ENCODE peak calls at places on chromosome 1, in six cellular contexts. K is Calu3, I is ureter, F is PC-3, M is GDM1, Y is upper lobe of right lung. W is an unnamed sample.

GRCh38 chr1:63448741-63449140 is 74.3 kb downstream of the ITGB3BP start:
- DNase-seq in K (no peak), I (no peak), F (no peak), M (no peak), Y (no peak), W (no peak)

GRCh38 chr1:234102591-234102990 is 198.1 kb downstream of the SLC35F3 start:
- DNase-seq in Y (no peak), M (peak; percentile 51), I (no peak), F (no peak), K (no peak), W (no peak)

GRCh38 chr1:2170211-2170610 is 24.4 kb downstream of the FAAP20 start:
- DNase-seq in M (no peak), I (no peak), Y (no peak), F (no peak), K (no peak), W (no peak)

GRCh38 chr1:31776511-31776910 is 12.4 kb upstream of the ADGRB2 start:
- DNase-seq in I (no peak), K (no peak), F (no peak), M (no peak), Y (no peak), W (no peak)

GRCh38 chr1:25694167-25694566 is 77.6 kb downstream of the MAN1C1 start:
- DNase-seq in K (no peak), F (no peak), Y (no peak), I (peak; percentile 80), M (no peak), W (no peak)

GRCh38 chr1:17189632-17190525 is 15.0 kb upstream of the PADI1 start:
- DNase-seq in M (no peak), F (peak; percentile 94), I (peak; percentile 63), Y (no peak), K (peak; percentile 74), W (no peak)

GRCh38 chr1:2533356-2533755 is 3.3 kb upstream of the HES5 start:
- DNase-seq in M (no peak), F (peak; percentile 86), I (no peak), Y (no peak), K (no peak), W (no peak)

GRCh38 chr1:39960461-39960958 is 5.6 kb downstream of the MFSD2A start:
- DNase-seq in I (peak; percentile 73), K (peak; percentile 10), M (peak; percentile 85), F (no peak), Y (peak; percentile 96), W (no peak)

GRCh38 chr1:92168657-92169056 is 49.1 kb upstream of the C1orf146 start:
- DNase-seq in M (no peak), K (no peak), I (no peak), Y (no peak), F (no peak), W (no peak)

GRCh38 chr1:112718691-112719418 is 3.7 kb upstream of the PPM1J start:
- DNase-seq in Y (peak; percentile 93), M (peak; percentile 55), I (peak; percentile 80), K (peak; percentile 84), F (peak; percentile 84), W (peak; percentile 65)

GRCh38 chr1:223016890-223017289 is 126.2 kb downstream of the TLR5 start:
- DNase-seq in Y (no peak), I (no peak), F (no peak), M (no peak), K (no peak), W (no peak)

GRCh38 chr1:89884718-89885596 is 64.1 kb downstream of the LRRC8D start:
- DNase-seq in F (peak; percentile 64), K (no peak), I (no peak), Y (no peak), M (no peak), W (no peak)

GRCh38 chr1:206709772-206710456 is 25.2 kb downstream of the MAPKAPK2 start:
- DNase-seq in Y (no peak), M (no peak), I (no peak), K (no peak), F (peak; percentile 77), W (no peak)

GRCh38 chr1:10856863-10857598 is 60.6 kb upstream of the CASZ1 start:
- DNase-seq in K (no peak), F (no peak), M (no peak), Y (peak; percentile 59), I (no peak), W (no peak)

GRCh38 chr1:206924549-206925115 is 2.9 kb upstream of the FCMR start:
- DNase-seq in Y (no peak), K (no peak), F (no peak), M (no peak), I (no peak), W (no peak)